ENCODE peak calls at places on chromosomes 5 and 9, in eight cellular contexts. A, S, W, F, B, Z, D and X are unnamed samples.

GRCh38 chr9:129412814-129413536 is 207.9 kb downstream of the C9orf50 start:
- DNase-seq in Z (peak), B (peak), S (peak), A (no peak), W (peak), D (peak), F (peak), X (no peak)

GRCh38 chr9:128411373-128412119 is 9.1 kb upstream of the CERCAM start:
- DNase-seq in F (no peak), Z (no peak), D (no peak), A (no peak), W (no peak), S (no peak), B (no peak), X (no peak)

GRCh38 chr5:149418910-149419531 is 39.9 kb upstream of the IL17B start:
- DNase-seq in D (no peak), A (no peak), F (no peak), W (no peak), S (no peak), Z (peak), B (no peak), X (no peak)

GRCh38 chr5:177497297-177498012 is at the start of gene PDLIM7:
- DNase-seq in Z (peak), B (peak), A (peak), D (peak), W (peak), S (peak), F (peak), X (peak)

GRCh38 chr5:94777163-94777885 is 158.9 kb downstream of the SLF1 start:
- DNase-seq in B (no peak), D (no peak), A (no peak), W (no peak), S (no peak), Z (no peak), F (peak), X (no peak)

GRCh38 chr9:76996700-76997099 is 22.8 kb upstream of the FOXB2 start:
- DNase-seq in A (peak), S (peak), Z (peak), B (peak), W (peak), D (peak), F (peak), X (no peak)

GRCh38 chr5:58022055-58022454 is 437.8 kb downstream of the PLK2 start:
- DNase-seq in S (no peak), A (no peak), B (no peak), W (peak), F (no peak), D (no peak), Z (no peak), X (no peak)

GRCh38 chr5:58810086-58810485 is 227.2 kb downstream of the RAB3C start:
- DNase-seq in B (no peak), A (no peak), W (no peak), F (no peak), Z (no peak), S (no peak), D (no peak), X (no peak)

GRCh38 chr9:107325842-107326241 is 42.8 kb downstream of the RAD23B start:
- DNase-seq in F (no peak), A (no peak), Z (no peak), B (no peak), W (no peak), S (no peak), D (no peak), X (no peak)

GRCh38 chr5:87151547-87151946 is 116.1 kb upstream of the RASA1 start:
- DNase-seq in A (no peak), S (peak), W (peak), D (no peak), B (no peak), Z (no peak), F (no peak), X (peak)

GRCh38 chr5:137310051-137310730 is 188.9 kb downstream of the SPOCK1 start:
- DNase-seq in A (no peak), F (no peak), B (no peak), S (peak), D (no peak), W (peak), Z (no peak), X (peak)

GRCh38 chr5:74542477-74542876 is 98.1 kb downstream of the ENC1 start:
- DNase-seq in F (no peak), D (no peak), S (no peak), Z (no peak), W (no peak), B (no peak), A (no peak), X (no peak)

GRCh38 chr5:87526131-87526530 is 113.4 kb upstream of the CCNH start:
- DNase-seq in Z (no peak), D (no peak), A (no peak), S (peak), W (no peak), B (no peak), F (no peak), X (no peak)

GRCh38 chr5:1704266-1704665 is 95.4 kb downstream of the MRPL36 start:
- DNase-seq in B (no peak), F (no peak), D (no peak), Z (no peak), W (no peak), A (no peak), S (no peak), X (no peak)

GRCh38 chr5:158074992-158075769 is 216.2 kb upstream of the CLINT1 start:
- DNase-seq in S (peak), Z (peak), A (peak), W (peak), F (peak), B (peak), D (peak), X (peak)

GRCh38 chr9:107621436-107621835 is 131.9 kb upstream of the KLF4 start:
- DNase-seq in F (no peak), W (no peak), S (no peak), B (no peak), D (no peak), A (no peak), Z (no peak), X (no peak)

GRCh38 chr5:14143843-14144585 is 872 bp downstream of the TRIO start:
- DNase-seq in B (peak), Z (no peak), W (no peak), D (peak), S (peak), F (peak), A (peak), X (no peak)

GRCh38 chr9:121929893-121930875 is 162.9 kb downstream of the TTLL11 start:
- DNase-seq in F (peak), D (peak), S (no peak), A (peak), W (no peak), Z (no peak), B (no peak), X (no peak)

GRCh38 chr5:131324311-131324710 is 60.5 kb downstream of the CDC42SE2 start:
- DNase-seq in A (no peak), F (no peak), D (no peak), B (no peak), Z (no peak), W (no peak), S (peak), X (no peak)

GRCh38 chr9:34961574-34962480 is 3.7 kb downstream of the PHF24 start:
- DNase-seq in W (peak), S (no peak), Z (no peak), A (no peak), D (no peak), B (no peak), F (no peak), X (peak)

GRCh38 chr9:136219276-136219675 is 14.3 kb upstream of the LHX3 start:
- DNase-seq in A (no peak), W (peak), B (no peak), D (peak), F (no peak), S (peak), Z (no peak), X (peak)

GRCh38 chr9:138022756-138023393 is 145.3 kb downstream of the CACNA1B start:
- DNase-seq in A (no peak), B (no peak), D (no peak), W (no peak), F (no peak), Z (no peak), S (no peak), X (no peak)

GRCh38 chr9:124137944-124138335 is 119.8 kb upstream of the NEK6 start:
- DNase-seq in B (no peak), Z (no peak), S (no peak), F (no peak), A (no peak), W (no peak), D (no peak), X (no peak)

GRCh38 chr9:35727676-35728040 is 4.3 kb downstream of the TLN1 start:
- DNase-seq in W (no peak), F (no peak), S (no peak), A (peak), Z (no peak), D (no peak), B (no peak), X (no peak)

GRCh38 chr9:110142868-110143866 is 64.8 kb downstream of the C9orf152 start:
- DNase-seq in Z (no peak), A (peak), W (no peak), D (peak), B (no peak), F (peak), S (peak), X (no peak)

GRCh38 chr9:81759680-81760215 is 70.4 kb upstream of the TLE1 start:
- DNase-seq in F (peak), S (no peak), A (no peak), B (no peak), Z (peak), W (peak), D (no peak), X (peak)

GRCh38 chr5:39167141-39167972 is 52.0 kb downstream of the FYB1 start:
- DNase-seq in S (no peak), A (peak), B (no peak), F (no peak), Z (no peak), D (no peak), W (peak), X (no peak)

GRCh38 chr5:92998456-92998855 is 582.6 kb downstream of the NR2F1-AS1 start:
- DNase-seq in B (no peak), F (no peak), D (no peak), W (peak), Z (no peak), A (no peak), S (no peak), X (peak)

GRCh38 chr9:6822696-6823095 is 64.9 kb downstream of the KDM4C start:
- DNase-seq in A (no peak), Z (no peak), D (no peak), F (no peak), S (no peak), W (no peak), B (no peak), X (no peak)

GRCh38 chr9:129617167-129617566 is 3.7 kb downstream of the C9orf50 start:
- DNase-seq in W (peak), Z (no peak), S (peak), B (no peak), F (no peak), A (no peak), D (peak), X (peak)

GRCh38 chr9:14243514-14244042 is 70.4 kb downstream of the NFIB start:
- DNase-seq in B (no peak), S (peak), Z (no peak), W (peak), D (no peak), F (no peak), A (no peak), X (no peak)

GRCh38 chr5:143554194-143554717 is 150.8 kb upstream of the NR3C1 start:
- DNase-seq in Z (no peak), D (no peak), S (no peak), W (peak), F (no peak), A (no peak), B (no peak), X (peak)

GRCh38 chr9:138103824-138104206 is 226.2 kb downstream of the CACNA1B start:
- DNase-seq in S (no peak), F (no peak), D (no peak), A (no peak), Z (no peak), B (no peak), W (no peak), X (no peak)

GRCh38 chr9:111902396-111903147 is 6.0 kb downstream of the UGCG start:
- DNase-seq in F (no peak), D (no peak), W (peak), A (no peak), S (no peak), Z (no peak), B (no peak), X (no peak)

GRCh38 chr9:128285033-128285784 is 9.1 kb downstream of the SWI5 start:
- DNase-seq in D (no peak), A (no peak), F (no peak), S (no peak), B (no peak), W (no peak), Z (no peak), X (no peak)

GRCh38 chr9:120715331-120715924 is 1.2 kb upstream of the MEGF9 start:
- DNase-seq in W (peak), S (no peak), D (peak), A (no peak), B (peak), Z (peak), F (peak), X (no peak)
- H3K4me3 ChIP-seq in W (no peak), S (peak), D (peak), A (no peak), B (peak), Z (peak), F (peak), X (peak)

GRCh38 chr5:133983674-133984073 is 15.2 kb upstream of the C5orf15 start:
- DNase-seq in Z (no peak), W (no peak), D (no peak), A (no peak), S (no peak), B (no peak), F (no peak), X (no peak)

GRCh38 chr5:133980652-133981051 is 12.2 kb upstream of the C5orf15 start:
- DNase-seq in A (no peak), W (no peak), F (no peak), B (no peak), D (no peak), Z (no peak), S (no peak), X (no peak)

GRCh38 chr5:133981714-133982113 is 13.3 kb upstream of the C5orf15 start:
- DNase-seq in W (no peak), D (no peak), Z (no peak), A (no peak), F (no peak), B (no peak), S (no peak), X (no peak)

GRCh38 chr5:133990396-133990795 is 14.4 kb downstream of the VDAC1 start:
- DNase-seq in S (no peak), W (no peak), Z (no peak), F (no peak), B (no peak), D (no peak), A (no peak), X (no peak)

GRCh38 chr5:133985540-133986180 is 17.2 kb upstream of the C5orf15 start:
- DNase-seq in S (peak), F (no peak), B (no peak), A (no peak), W (no peak), Z (no peak), D (no peak), X (no peak)
- H3K27ac ChIP-seq in S (peak), F (no peak), B (no peak), A (no peak), W (no peak), Z (no peak), D (no peak), X (no peak)

GRCh38 chr9:75239176-75239575 is 150.9 kb downstream of the OSTF1 start:
- DNase-seq in A (no peak), B (no peak), Z (no peak), S (peak), W (peak), D (no peak), F (no peak), X (no peak)

GRCh38 chr9:75233011-75233410 is 144.7 kb downstream of the OSTF1 start:
- DNase-seq in S (no peak), F (no peak), W (no peak), Z (no peak), A (no peak), B (no peak), D (no peak), X (no peak)

GRCh38 chr9:75235632-75236031 is 147.3 kb downstream of the OSTF1 start:
- DNase-seq in W (no peak), F (no peak), B (no peak), Z (no peak), A (no peak), D (no peak), S (no peak), X (no peak)

GRCh38 chr9:75238311-75238976 is 150.1 kb downstream of the OSTF1 start:
- DNase-seq in Z (no peak), A (peak), S (peak), D (peak), W (peak), B (no peak), F (peak), X (peak)
- TF ChIP-seq CTCF in Z (peak), A (peak), S (peak), D (peak), W (peak), B (peak), F (peak), X (peak)

DNA sequence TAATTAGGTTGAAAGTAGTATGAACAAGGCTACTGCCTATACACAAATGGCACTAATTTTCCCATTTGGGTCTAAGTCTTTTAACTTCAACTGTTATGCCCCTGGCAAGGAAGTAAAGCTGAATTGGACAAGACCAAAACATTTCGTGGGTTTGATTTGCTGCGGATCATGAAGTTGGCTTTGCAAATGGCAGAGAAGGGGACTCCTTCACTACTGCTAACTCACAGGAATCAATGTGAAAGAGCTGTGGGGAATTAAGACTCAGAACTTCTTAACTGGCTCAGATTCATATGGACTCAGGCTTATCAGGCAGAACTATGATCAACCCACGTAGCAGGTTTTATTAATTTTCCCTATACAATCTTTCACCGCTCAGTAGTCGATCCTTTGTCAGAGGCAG is 73.8 kb upstream of the IFNE start:
- DNase-seq in D (no peak), B (no peak), F (no peak), W (no peak), A (no peak), S (no peak), Z (no peak), X (no peak)
- H3K4me3 ChIP-seq in D (no peak), B (no peak), F (no peak), W (peak), A (no peak), S (no peak), Z (no peak), X (peak)

GRCh38 chr5:127639804-127640203 is 9.1 kb upstream of the CTXN3 start:
- DNase-seq in F (no peak), W (no peak), D (no peak), B (no peak), Z (no peak), S (no peak), A (no peak), X (no peak)

GRCh38 chr5:127634007-127634406 is 14.9 kb upstream of the CTXN3 start:
- DNase-seq in B (no peak), S (no peak), D (no peak), W (no peak), F (no peak), Z (no peak), A (no peak), X (no peak)
- H3K27ac ChIP-seq in B (no peak), S (no peak), D (no peak), W (no peak), F (no peak), Z (no peak), A (no peak), X (no peak)

GRCh38 chr9:1939466-1939865 is 75.7 kb upstream of the SMARCA2 start:
- DNase-seq in S (no peak), B (no peak), F (no peak), W (no peak), A (no peak), Z (no peak), D (no peak), X (no peak)
- TF ChIP-seq CTCF in S (no peak), B (no peak), F (no peak), W (no peak), A (no peak), Z (no peak), D (no peak), X (no peak)

GRCh38 chr5:171337207-171337562 is 28.1 kb downstream of the TLX3 start:
- DNase-seq in A (no peak), F (no peak), Z (no peak), B (no peak), D (no peak), W (no peak), S (no peak), X (no peak)
- H3K4me3 ChIP-seq in A (no peak), F (no peak), Z (no peak), B (peak), D (peak), W (peak), S (peak), X (peak)

DNA sequence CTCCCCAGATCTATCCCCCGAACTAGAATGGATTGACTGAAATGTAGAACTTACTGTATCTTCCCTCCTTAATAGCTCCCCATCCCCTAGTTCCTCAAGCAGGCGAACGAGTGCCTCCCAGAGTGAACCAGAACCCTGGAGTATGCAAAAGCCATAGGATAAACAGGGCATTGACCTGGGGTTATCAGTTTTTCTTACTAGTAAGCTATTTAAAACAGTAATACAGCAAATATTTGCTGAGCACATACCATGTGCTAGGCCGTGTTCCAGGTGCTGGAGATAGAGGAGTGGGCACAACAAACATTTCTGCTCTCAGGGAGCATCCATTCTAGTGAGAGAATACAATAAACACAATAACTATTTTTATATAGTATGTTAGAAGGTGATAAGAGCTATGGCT is 1.8 kb downstream of the SKP2 start:
- DNase-seq in W (no peak), D (no peak), Z (no peak), S (no peak), F (no peak), B (no peak), A (no peak), X (no peak)
- H3K27ac ChIP-seq in W (peak), D (peak), Z (no peak), S (peak), F (no peak), B (no peak), A (peak), X (no peak)